ENCODE peak calls at places on chromosomes 16 and 17, in eight cellular contexts. One of them, this sample, is unnamed.
A peak's percentile ranks its signal among the peaks of the same experiment; 100 is the strongest.

GRCh38 chr16:89018605-89019158 is 41.7 kb upstream of the CBFA2T3 start:
- DNase-seq in BE2C: no peak
- DNase-seq in A172: peak; percentile 35
- DNase-seq in heart left ventricle: no peak
- DNase-seq in fibroblast of the aortic adventitia: no peak
- DNase-seq in stimulated activated effector memory CD8-positive, alpha-beta T cell treated with anti-CD3 and anti-CD28 coated beads, Interleukin-12 subunit alpha, Interleukin-12 subunit beta, amount 100 ng/mL, for 72 hours: no peak
- DNase-seq in NCI-H2029: no peak
- DNase-seq in activated CD4-positive, alpha-beta T cell treated with anti-CD3 and anti-CD28 coated beads for 4 hours: no peak
- DNase-seq in this sample: no peak

GRCh38 chr17:48609754-48610281 is 999 bp downstream of the HOXB7 start:
- DNase-seq in NCI-H2029: no peak
- DNase-seq in A172: peak; percentile 8
- DNase-seq in BE2C: no peak
- DNase-seq in stimulated activated effector memory CD8-positive, alpha-beta T cell treated with anti-CD3 and anti-CD28 coated beads, Interleukin-12 subunit alpha, Interleukin-12 subunit beta, amount 100 ng/mL, for 72 hours: no peak
- DNase-seq in heart left ventricle: no peak
- DNase-seq in activated CD4-positive, alpha-beta T cell treated with anti-CD3 and anti-CD28 coated beads for 4 hours: no peak
- DNase-seq in fibroblast of the aortic adventitia: no peak
- DNase-seq in this sample: no peak

GRCh38 chr16:69938981-69939820 is 11.9 kb upstream of the CLEC18A start:
- DNase-seq in A172: no peak
- DNase-seq in BE2C: no peak
- DNase-seq in heart left ventricle: no peak
- DNase-seq in fibroblast of the aortic adventitia: no peak
- DNase-seq in activated CD4-positive, alpha-beta T cell treated with anti-CD3 and anti-CD28 coated beads for 4 hours: no peak
- DNase-seq in stimulated activated effector memory CD8-positive, alpha-beta T cell treated with anti-CD3 and anti-CD28 coated beads, Interleukin-12 subunit alpha, Interleukin-12 subunit beta, amount 100 ng/mL, for 72 hours: no peak
- DNase-seq in NCI-H2029: no peak
- DNase-seq in this sample: no peak

GRCh38 chr16:49528035-49528434 is 154.4 kb downstream of the C16orf78 start:
- DNase-seq in fibroblast of the aortic adventitia: peak; percentile 49
- DNase-seq in NCI-H2029: no peak
- DNase-seq in BE2C: peak; percentile 84
- DNase-seq in A172: peak; percentile 60
- DNase-seq in stimulated activated effector memory CD8-positive, alpha-beta T cell treated with anti-CD3 and anti-CD28 coated beads, Interleukin-12 subunit alpha, Interleukin-12 subunit beta, amount 100 ng/mL, for 72 hours: no peak
- DNase-seq in activated CD4-positive, alpha-beta T cell treated with anti-CD3 and anti-CD28 coated beads for 4 hours: no peak
- DNase-seq in heart left ventricle: no peak
- DNase-seq in this sample: no peak

GRCh38 chr17:77696151-77696719 is 262.3 kb upstream of the TNRC6C start:
- DNase-seq in heart left ventricle: no peak
- DNase-seq in fibroblast of the aortic adventitia: no peak
- DNase-seq in A172: no peak
- DNase-seq in BE2C: no peak
- DNase-seq in NCI-H2029: no peak
- DNase-seq in activated CD4-positive, alpha-beta T cell treated with anti-CD3 and anti-CD28 coated beads for 4 hours: no peak
- DNase-seq in stimulated activated effector memory CD8-positive, alpha-beta T cell treated with anti-CD3 and anti-CD28 coated beads, Interleukin-12 subunit alpha, Interleukin-12 subunit beta, amount 100 ng/mL, for 72 hours: no peak
- DNase-seq in this sample: no peak

GRCh38 chr16:12257926-12258561 is 281.5 kb downstream of the SNX29 start:
- DNase-seq in heart left ventricle: no peak
- DNase-seq in fibroblast of the aortic adventitia: no peak
- DNase-seq in stimulated activated effector memory CD8-positive, alpha-beta T cell treated with anti-CD3 and anti-CD28 coated beads, Interleukin-12 subunit alpha, Interleukin-12 subunit beta, amount 100 ng/mL, for 72 hours: no peak
- DNase-seq in activated CD4-positive, alpha-beta T cell treated with anti-CD3 and anti-CD28 coated beads for 4 hours: no peak
- DNase-seq in BE2C: peak; percentile 18
- DNase-seq in A172: no peak
- DNase-seq in NCI-H2029: peak; percentile 70
- DNase-seq in this sample: no peak

GRCh38 chr16:78108451-78108850 is 9.0 kb downstream of the WWOX start:
- DNase-seq in NCI-H2029: no peak
- DNase-seq in A172: no peak
- DNase-seq in BE2C: no peak
- DNase-seq in activated CD4-positive, alpha-beta T cell treated with anti-CD3 and anti-CD28 coated beads for 4 hours: no peak
- DNase-seq in stimulated activated effector memory CD8-positive, alpha-beta T cell treated with anti-CD3 and anti-CD28 coated beads, Interleukin-12 subunit alpha, Interleukin-12 subunit beta, amount 100 ng/mL, for 72 hours: no peak
- DNase-seq in fibroblast of the aortic adventitia: no peak
- DNase-seq in heart left ventricle: no peak
- DNase-seq in this sample: no peak

GRCh38 chr16:9469512-9469911 is 378.1 kb downstream of the HAPSTR1 start:
- DNase-seq in A172: no peak
- DNase-seq in fibroblast of the aortic adventitia: no peak
- DNase-seq in stimulated activated effector memory CD8-positive, alpha-beta T cell treated with anti-CD3 and anti-CD28 coated beads, Interleukin-12 subunit alpha, Interleukin-12 subunit beta, amount 100 ng/mL, for 72 hours: no peak
- DNase-seq in NCI-H2029: no peak
- DNase-seq in BE2C: no peak
- DNase-seq in activated CD4-positive, alpha-beta T cell treated with anti-CD3 and anti-CD28 coated beads for 4 hours: no peak
- DNase-seq in heart left ventricle: no peak
- DNase-seq in this sample: peak; percentile 92

GRCh38 chr16:49596119-49596518 is 222.5 kb downstream of the C16orf78 start:
- DNase-seq in stimulated activated effector memory CD8-positive, alpha-beta T cell treated with anti-CD3 and anti-CD28 coated beads, Interleukin-12 subunit alpha, Interleukin-12 subunit beta, amount 100 ng/mL, for 72 hours: no peak
- DNase-seq in heart left ventricle: no peak
- DNase-seq in NCI-H2029: no peak
- DNase-seq in A172: no peak
- DNase-seq in fibroblast of the aortic adventitia: peak; percentile 62
- DNase-seq in activated CD4-positive, alpha-beta T cell treated with anti-CD3 and anti-CD28 coated beads for 4 hours: no peak
- DNase-seq in BE2C: peak; percentile 42
- DNase-seq in this sample: no peak

GRCh38 chr17:76541739-76542450 is 2.1 kb downstream of the PRCD start:
- DNase-seq in activated CD4-positive, alpha-beta T cell treated with anti-CD3 and anti-CD28 coated beads for 4 hours: no peak
- DNase-seq in BE2C: no peak
- DNase-seq in stimulated activated effector memory CD8-positive, alpha-beta T cell treated with anti-CD3 and anti-CD28 coated beads, Interleukin-12 subunit alpha, Interleukin-12 subunit beta, amount 100 ng/mL, for 72 hours: no peak
- DNase-seq in fibroblast of the aortic adventitia: no peak
- DNase-seq in NCI-H2029: no peak
- DNase-seq in heart left ventricle: no peak
- DNase-seq in A172: no peak
- DNase-seq in this sample: no peak

GRCh38 chr16:66752958-66753357 is 1.5 kb upstream of the DYNC1LI2 start:
- DNase-seq in heart left ventricle: no peak
- DNase-seq in fibroblast of the aortic adventitia: no peak
- DNase-seq in activated CD4-positive, alpha-beta T cell treated with anti-CD3 and anti-CD28 coated beads for 4 hours: no peak
- DNase-seq in BE2C: no peak
- DNase-seq in NCI-H2029: no peak
- DNase-seq in A172: no peak
- DNase-seq in stimulated activated effector memory CD8-positive, alpha-beta T cell treated with anti-CD3 and anti-CD28 coated beads, Interleukin-12 subunit alpha, Interleukin-12 subunit beta, amount 100 ng/mL, for 72 hours: no peak
- DNase-seq in this sample: no peak

GRCh38 chr16:17370233-17371013 is 100.3 kb downstream of the XYLT1 start:
- DNase-seq in heart left ventricle: no peak
- DNase-seq in NCI-H2029: no peak
- DNase-seq in fibroblast of the aortic adventitia: peak; percentile 55
- DNase-seq in stimulated activated effector memory CD8-positive, alpha-beta T cell treated with anti-CD3 and anti-CD28 coated beads, Interleukin-12 subunit alpha, Interleukin-12 subunit beta, amount 100 ng/mL, for 72 hours: no peak
- DNase-seq in activated CD4-positive, alpha-beta T cell treated with anti-CD3 and anti-CD28 coated beads for 4 hours: no peak
- DNase-seq in A172: no peak
- DNase-seq in BE2C: no peak
- DNase-seq in this sample: no peak

GRCh38 chr17:21200590-21201301 is 13.2 kb downstream of the TMEM11 start:
- DNase-seq in heart left ventricle: no peak
- DNase-seq in stimulated activated effector memory CD8-positive, alpha-beta T cell treated with anti-CD3 and anti-CD28 coated beads, Interleukin-12 subunit alpha, Interleukin-12 subunit beta, amount 100 ng/mL, for 72 hours: no peak
- DNase-seq in NCI-H2029: no peak
- DNase-seq in A172: no peak
- DNase-seq in activated CD4-positive, alpha-beta T cell treated with anti-CD3 and anti-CD28 coated beads for 4 hours: no peak
- DNase-seq in fibroblast of the aortic adventitia: no peak
- DNase-seq in BE2C: no peak
- DNase-seq in this sample: no peak

GRCh38 chr16:71777329-71777728 is 31.3 kb downstream of the AP1G1 start:
- DNase-seq in fibroblast of the aortic adventitia: no peak
- DNase-seq in A172: no peak
- DNase-seq in BE2C: no peak
- DNase-seq in activated CD4-positive, alpha-beta T cell treated with anti-CD3 and anti-CD28 coated beads for 4 hours: no peak
- DNase-seq in NCI-H2029: no peak
- DNase-seq in heart left ventricle: no peak
- DNase-seq in stimulated activated effector memory CD8-positive, alpha-beta T cell treated with anti-CD3 and anti-CD28 coated beads, Interleukin-12 subunit alpha, Interleukin-12 subunit beta, amount 100 ng/mL, for 72 hours: no peak
- DNase-seq in this sample: no peak

GRCh38 chr17:27524594-27524993 is 68.3 kb downstream of the KSR1 start:
- DNase-seq in A172: no peak
- DNase-seq in fibroblast of the aortic adventitia: no peak
- DNase-seq in NCI-H2029: no peak
- DNase-seq in activated CD4-positive, alpha-beta T cell treated with anti-CD3 and anti-CD28 coated beads for 4 hours: no peak
- DNase-seq in heart left ventricle: no peak
- DNase-seq in BE2C: no peak
- DNase-seq in stimulated activated effector memory CD8-positive, alpha-beta T cell treated with anti-CD3 and anti-CD28 coated beads, Interleukin-12 subunit alpha, Interleukin-12 subunit beta, amount 100 ng/mL, for 72 hours: no peak
- DNase-seq in this sample: no peak

GRCh38 chr17:60102632-60103047 is 23.9 kb upstream of the HEATR6 start:
- DNase-seq in fibroblast of the aortic adventitia: peak; percentile 45
- DNase-seq in activated CD4-positive, alpha-beta T cell treated with anti-CD3 and anti-CD28 coated beads for 4 hours: no peak
- DNase-seq in NCI-H2029: no peak
- DNase-seq in heart left ventricle: peak; percentile 24
- DNase-seq in A172: no peak
- DNase-seq in stimulated activated effector memory CD8-positive, alpha-beta T cell treated with anti-CD3 and anti-CD28 coated beads, Interleukin-12 subunit alpha, Interleukin-12 subunit beta, amount 100 ng/mL, for 72 hours: no peak
- DNase-seq in BE2C: peak; percentile 16
- DNase-seq in this sample: no peak

GRCh38 chr17:38663125-38663751 is 11.5 kb downstream of the EPOP start:
- DNase-seq in BE2C: peak; percentile 90
- DNase-seq in fibroblast of the aortic adventitia: peak; percentile 24
- DNase-seq in A172: peak; percentile 57
- DNase-seq in activated CD4-positive, alpha-beta T cell treated with anti-CD3 and anti-CD28 coated beads for 4 hours: peak; percentile 29
- DNase-seq in stimulated activated effector memory CD8-positive, alpha-beta T cell treated with anti-CD3 and anti-CD28 coated beads, Interleukin-12 subunit alpha, Interleukin-12 subunit beta, amount 100 ng/mL, for 72 hours: no peak
- DNase-seq in heart left ventricle: peak; percentile 39
- DNase-seq in NCI-H2029: peak; percentile 59
- DNase-seq in this sample: peak; percentile 39

GRCh38 chr16:67026570-67026969 is 2.4 kb upstream of the CBFB start:
- DNase-seq in stimulated activated effector memory CD8-positive, alpha-beta T cell treated with anti-CD3 and anti-CD28 coated beads, Interleukin-12 subunit alpha, Interleukin-12 subunit beta, amount 100 ng/mL, for 72 hours: no peak
- DNase-seq in NCI-H2029: no peak
- DNase-seq in activated CD4-positive, alpha-beta T cell treated with anti-CD3 and anti-CD28 coated beads for 4 hours: no peak
- DNase-seq in A172: no peak
- DNase-seq in fibroblast of the aortic adventitia: no peak
- DNase-seq in heart left ventricle: no peak
- DNase-seq in BE2C: no peak
- DNase-seq in this sample: no peak

GRCh38 chr16:23668225-23668624 is 10.5 kb upstream of the PLK1 start:
- DNase-seq in activated CD4-positive, alpha-beta T cell treated with anti-CD3 and anti-CD28 coated beads for 4 hours: no peak
- DNase-seq in stimulated activated effector memory CD8-positive, alpha-beta T cell treated with anti-CD3 and anti-CD28 coated beads, Interleukin-12 subunit alpha, Interleukin-12 subunit beta, amount 100 ng/mL, for 72 hours: no peak
- DNase-seq in A172: no peak
- DNase-seq in BE2C: no peak
- DNase-seq in heart left ventricle: no peak
- DNase-seq in NCI-H2029: no peak
- DNase-seq in fibroblast of the aortic adventitia: no peak
- DNase-seq in this sample: no peak

GRCh38 chr17:6366144-6366755 is 68.7 kb downstream of the AIPL1 start:
- DNase-seq in NCI-H2029: no peak
- DNase-seq in A172: peak; percentile 57
- DNase-seq in heart left ventricle: no peak
- DNase-seq in activated CD4-positive, alpha-beta T cell treated with anti-CD3 and anti-CD28 coated beads for 4 hours: no peak
- DNase-seq in BE2C: no peak
- DNase-seq in fibroblast of the aortic adventitia: no peak
- DNase-seq in stimulated activated effector memory CD8-positive, alpha-beta T cell treated with anti-CD3 and anti-CD28 coated beads, Interleukin-12 subunit alpha, Interleukin-12 subunit beta, amount 100 ng/mL, for 72 hours: no peak
- DNase-seq in this sample: peak; percentile 81

GRCh38 chr16:89736554-89736953 is 15.2 kb downstream of the ZNF276 start:
- DNase-seq in NCI-H2029: no peak
- DNase-seq in fibroblast of the aortic adventitia: no peak
- DNase-seq in A172: no peak
- DNase-seq in stimulated activated effector memory CD8-positive, alpha-beta T cell treated with anti-CD3 and anti-CD28 coated beads, Interleukin-12 subunit alpha, Interleukin-12 subunit beta, amount 100 ng/mL, for 72 hours: no peak
- DNase-seq in BE2C: no peak
- DNase-seq in activated CD4-positive, alpha-beta T cell treated with anti-CD3 and anti-CD28 coated beads for 4 hours: no peak
- DNase-seq in heart left ventricle: no peak
- DNase-seq in this sample: no peak

GRCh38 chr16:14420721-14421488 is 209.2 kb downstream of the PARN start:
- DNase-seq in heart left ventricle: no peak
- DNase-seq in stimulated activated effector memory CD8-positive, alpha-beta T cell treated with anti-CD3 and anti-CD28 coated beads, Interleukin-12 subunit alpha, Interleukin-12 subunit beta, amount 100 ng/mL, for 72 hours: no peak
- DNase-seq in BE2C: no peak
- DNase-seq in A172: no peak
- DNase-seq in fibroblast of the aortic adventitia: no peak
- DNase-seq in NCI-H2029: no peak
- DNase-seq in activated CD4-positive, alpha-beta T cell treated with anti-CD3 and anti-CD28 coated beads for 4 hours: no peak
- DNase-seq in this sample: no peak

GRCh38 chr17:32111141-32111771 is 31.0 kb upstream of the RHOT1 start:
- DNase-seq in heart left ventricle: peak; percentile 59
- DNase-seq in A172: peak; percentile 28
- DNase-seq in fibroblast of the aortic adventitia: peak; percentile 65
- DNase-seq in stimulated activated effector memory CD8-positive, alpha-beta T cell treated with anti-CD3 and anti-CD28 coated beads, Interleukin-12 subunit alpha, Interleukin-12 subunit beta, amount 100 ng/mL, for 72 hours: no peak
- DNase-seq in NCI-H2029: no peak
- DNase-seq in activated CD4-positive, alpha-beta T cell treated with anti-CD3 and anti-CD28 coated beads for 4 hours: peak; percentile 7
- DNase-seq in BE2C: peak; percentile 60
- DNase-seq in this sample: no peak

GRCh38 chr17:76077582-76078110 is 1.3 kb upstream of the ZACN start:
- DNase-seq in activated CD4-positive, alpha-beta T cell treated with anti-CD3 and anti-CD28 coated beads for 4 hours: no peak
- DNase-seq in fibroblast of the aortic adventitia: no peak
- DNase-seq in BE2C: peak; percentile 63
- DNase-seq in heart left ventricle: no peak
- DNase-seq in A172: no peak
- DNase-seq in stimulated activated effector memory CD8-positive, alpha-beta T cell treated with anti-CD3 and anti-CD28 coated beads, Interleukin-12 subunit alpha, Interleukin-12 subunit beta, amount 100 ng/mL, for 72 hours: no peak
- DNase-seq in NCI-H2029: no peak
- DNase-seq in this sample: no peak

This sample was measured in RCC 7860.